ENCODE peak calls at places on chromosomes 16 and 17, in five cellular contexts. A is PC-9, I is GM12878, P is H9, D is IMR-90. Q is an unnamed sample.

GRCh38 chr16:12188674-12189249 is 212.2 kb downstream of the SNX29 start:
- DNase-seq in A (peak), I (no peak), P (no peak), D (no peak), Q (no peak)

GRCh38 chr17:41415411-41415810 is 9.0 kb downstream of the KRT37 start:
- DNase-seq in A (no peak), I (no peak), P (no peak), D (peak), Q (no peak)

GRCh38 chr17:38868095-38868967 is 1.5 kb upstream of the LASP1 start:
- DNase-seq in A (peak), I (peak), P (no peak), D (peak), Q (peak)

GRCh38 chr16:73056911-73057310 is 9.0 kb upstream of the ZFHX3 start:
- DNase-seq in A (no peak), I (no peak), P (no peak), D (no peak), Q (peak)

GRCh38 chr16:4847774-4848587 is 700 bp downstream of the UBN1 start:
- DNase-seq in A (peak), I (no peak), P (peak), D (peak), Q (peak)

GRCh38 chr17:42179911-42180410 is 981 bp downstream of the KCNH4 start:
- DNase-seq in A (no peak), I (no peak), P (peak), D (peak), Q (peak)

GRCh38 chr17:39664581-39665561 is at the start of gene TCAP:
- DNase-seq in A (no peak), I (no peak), P (no peak), D (no peak), Q (no peak)

GRCh38 chr17:63686138-63686685 is 13.7 kb downstream of the LIMD2 start:
- DNase-seq in A (no peak), I (no peak), P (no peak), D (no peak), Q (no peak)

GRCh38 chr16:72324578-72324977 is 152.6 kb upstream of the PMFBP1 start:
- DNase-seq in A (no peak), I (no peak), P (no peak), D (no peak), Q (no peak)

GRCh38 chr16:55179858-55180585 is 144.0 kb upstream of the IRX6 start:
- DNase-seq in A (no peak), I (no peak), P (no peak), D (no peak), Q (no peak)

GRCh38 chr17:68910789-68911431 is 44.3 kb downstream of the ABCA8 start:
- DNase-seq in A (no peak), I (no peak), P (no peak), D (no peak), Q (no peak)

GRCh38 chr16:66478733-66479511 is 51.8 kb downstream of the BEAN1 start:
- DNase-seq in A (peak), I (peak), P (peak), D (peak), Q (peak)

GRCh38 chr17:31072186-31072585 is 22.6 kb upstream of the NF1 start:
- DNase-seq in A (peak), I (no peak), P (no peak), D (peak), Q (peak)

GRCh38 chr16:14510939-14511797 is 118.9 kb downstream of the PARN start:
- DNase-seq in A (no peak), I (no peak), P (no peak), D (peak), Q (no peak)

GRCh38 chr17:17191346-17191792 is 14.8 kb downstream of the PLD6 start:
- DNase-seq in A (no peak), I (no peak), P (no peak), D (peak), Q (no peak)

GRCh38 chr16:11310997-11311561 is 29.9 kb upstream of the PRM1 start:
- DNase-seq in A (no peak), I (peak), P (no peak), D (no peak), Q (no peak)

GRCh38 chr16:751152-752007 is 9.2 kb upstream of the MSLN start:
- DNase-seq in A (no peak), I (no peak), P (no peak), D (no peak), Q (no peak)

GRCh38 chr17:71578446-71578845 is 542.4 kb upstream of the SOX9 start:
- DNase-seq in A (no peak), I (no peak), P (no peak), D (no peak), Q (no peak)

GRCh38 chr17:55089955-55090573 is 121.5 kb downstream of the STXBP4 start:
- DNase-seq in A (peak), I (peak), P (no peak), D (peak), Q (no peak)
- H3K4me2 ChIP-seq in A (peak), I (peak), P (no peak), D (no peak), Q (no peak)

GRCh38 chr16:58022601-58023371 is 2.8 kb upstream of the MMP15 start:
- DNase-seq in A (no peak), I (no peak), P (no peak), D (peak), Q (peak)
- H3K4me2 ChIP-seq in A (peak), I (no peak), P (no peak), D (no peak), Q (peak)

GRCh38 chr17:18195246-18195645 is 11.6 kb downstream of the ALKBH5 start:
- DNase-seq in A (no peak), I (no peak), P (no peak), D (no peak), Q (no peak)
- H3K4me2 ChIP-seq in A (no peak), I (no peak), P (no peak), D (no peak), Q (no peak)

DNA sequence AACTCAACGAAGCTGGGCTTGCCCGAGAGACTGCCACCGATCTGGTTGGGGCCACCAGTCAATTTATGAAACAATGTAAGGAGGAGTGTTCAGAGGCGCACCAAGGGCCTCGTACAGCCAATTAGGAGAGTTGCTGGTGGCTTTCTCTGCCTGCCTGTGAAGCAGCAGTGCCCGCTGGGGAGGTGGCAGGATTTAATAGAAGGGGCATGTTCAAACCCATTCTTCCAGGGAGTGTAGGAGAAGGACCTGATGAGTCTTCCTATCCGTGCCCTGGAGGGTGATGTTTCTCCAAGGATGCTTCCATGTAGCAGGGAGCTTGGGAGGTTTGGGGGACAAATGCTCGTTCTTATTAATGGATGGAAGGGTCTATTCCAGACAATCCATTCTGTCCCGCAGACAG is 178.4 kb downstream of the CCDC182 start:
- DNase-seq in A (no peak), I (no peak), P (no peak), D (no peak), Q (no peak)
- H3K4me2 ChIP-seq in A (no peak), I (no peak), P (no peak), D (no peak), Q (no peak)

Q was measured in hepatocyte.